ENCODE peak calls at places on chromosomes 7 and 10, in four cellular contexts. D is H9, F is IMR-90, M is mesenchymal stem cell. P is an unnamed sample.

GRCh38 chr10:22633528-22633927 is 80.8 kb downstream of the PIP4K2A start:
- DNase-seq in D (no peak), F (no peak), M (no peak), P (no peak)

GRCh38 chr10:72049969-72050781 is 38.2 kb downstream of the SPOCK2 start:
- DNase-seq in D (peak), F (no peak), M (no peak), P (no peak)

GRCh38 chr7:64881461-64882287 is 21.4 kb upstream of the ZNF273 start:
- DNase-seq in D (peak), F (no peak), M (no peak), P (no peak)

GRCh38 chr7:124791876-124792446 is 26.4 kb upstream of the GPR37 start:
- DNase-seq in D (no peak), F (peak), M (peak), P (no peak)

GRCh38 chr10:44384601-44385422 is at the start of gene CXCL12:
- DNase-seq in D (peak), F (peak), M (peak), P (no peak)

GRCh38 chr10:132510174-132510611 is 27.4 kb upstream of the INPP5A start:
- DNase-seq in D (no peak), F (no peak), M (no peak), P (no peak)

GRCh38 chr7:157405914-157406810 is 69.4 kb downstream of the DNAJB6 start:
- DNase-seq in D (no peak), F (no peak), M (no peak), P (no peak)

GRCh38 chr10:7231420-7232414 is 179.1 kb downstream of the SFMBT2 start:
- DNase-seq in D (no peak), F (no peak), M (peak), P (peak)

GRCh38 chr10:14382022-14382421 is 51.3 kb upstream of the FRMD4A start:
- DNase-seq in D (no peak), F (peak), M (no peak), P (no peak)

GRCh38 chr10:43409385-43410109 is 561 bp upstream of the HNRNPF start:
- DNase-seq in D (no peak), F (no peak), M (no peak), P (no peak)

DNA sequence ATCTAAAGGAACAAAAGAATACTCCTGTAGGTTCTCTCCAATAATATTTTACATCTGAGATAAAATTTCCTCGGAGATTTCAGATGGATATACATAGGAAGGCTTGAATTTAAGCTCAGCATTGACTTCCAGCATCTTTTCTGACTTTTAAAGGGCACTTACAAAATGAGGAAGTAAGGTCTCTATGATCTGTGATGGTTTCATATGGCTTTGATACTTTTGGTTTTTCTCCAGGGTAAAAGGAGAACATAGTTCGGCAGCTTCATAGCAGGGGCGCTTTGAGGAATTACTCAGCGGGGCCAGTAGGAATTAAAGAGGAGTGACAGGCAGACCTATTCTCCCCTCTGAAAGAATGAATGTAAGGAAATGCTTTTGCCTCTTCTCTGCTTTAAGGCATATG is 79.9 kb upstream of the PCDH15 start:
- DNase-seq in D (no peak), F (no peak), M (no peak), P (peak)
- H2AFZ ChIP-seq in D (no peak), F (no peak), M (no peak), P (peak)

DNA sequence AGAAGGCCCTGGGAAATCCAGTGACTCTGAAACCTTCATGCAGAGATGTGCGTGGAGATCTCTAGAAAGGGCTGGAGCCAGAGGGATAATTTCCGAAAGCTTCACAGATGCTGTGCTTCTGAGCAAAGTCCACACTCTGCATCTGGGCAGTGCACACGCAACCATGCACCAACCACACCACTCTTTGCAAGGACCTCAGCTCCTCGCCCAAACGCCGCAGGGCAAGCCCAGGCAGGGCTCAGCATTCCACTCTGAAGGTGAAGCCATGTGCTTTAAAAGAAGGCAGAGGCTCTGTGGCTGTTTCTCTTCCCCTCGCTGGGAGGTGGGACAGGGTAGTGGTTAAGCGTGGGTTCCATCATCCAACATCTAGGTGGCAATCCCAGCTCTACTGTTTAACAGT is 48.4 kb downstream of the ASB13 start:
- DNase-seq in D (no peak), F (no peak), M (no peak), P (no peak)
- H2AK5ac ChIP-seq in D (no peak), F (peak), M (no peak), P (peak)

GRCh38 chr7:94335586-94335985 is 59.1 kb upstream of the COL1A2 start:
- DNase-seq in D (no peak), F (peak), M (peak), P (no peak)
- H2AFZ ChIP-seq in D (no peak), F (no peak), M (no peak), P (no peak)

DNA sequence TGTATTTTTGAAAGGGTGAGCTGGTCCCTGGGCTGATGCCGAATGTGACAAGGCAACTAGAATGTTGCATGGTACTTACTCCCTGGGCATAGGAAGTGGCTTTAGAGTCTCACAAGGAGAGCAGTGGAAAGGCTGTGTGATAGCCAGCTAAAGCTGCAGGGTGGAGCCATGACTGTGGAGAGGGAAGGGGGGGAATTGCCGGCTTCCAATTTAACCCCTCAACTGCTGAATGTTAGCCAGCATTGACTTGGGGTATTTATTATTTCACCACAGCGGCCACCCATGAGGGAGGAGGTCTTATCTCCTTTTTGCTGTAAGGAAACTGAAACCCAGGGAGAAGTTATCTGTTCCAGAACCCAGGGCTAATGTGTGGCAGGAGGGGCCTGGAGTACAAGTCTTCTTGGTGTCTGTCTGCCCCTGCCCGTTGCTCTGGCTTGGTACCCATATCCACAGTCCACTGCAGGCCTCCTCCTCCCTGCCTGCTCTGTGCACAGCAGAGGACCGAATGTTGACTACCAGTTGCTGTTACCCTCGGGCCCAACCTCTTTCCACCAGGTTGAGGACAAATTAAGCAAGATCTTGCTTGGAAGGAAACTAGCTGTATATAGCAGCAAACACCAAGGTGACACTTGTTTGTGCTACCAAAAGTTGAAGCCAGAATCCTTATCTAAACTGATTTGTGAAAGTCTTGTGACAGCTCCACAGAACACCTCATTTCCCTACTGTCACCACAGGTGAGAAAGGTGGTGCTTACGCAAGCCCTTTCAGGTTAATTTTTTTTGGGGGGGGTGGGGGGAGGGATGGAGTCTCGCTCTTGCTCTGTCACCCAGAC is 37.6 kb downstream of the WBP1L start:
- DNase-seq in D (no peak), F (no peak), M (peak), P (no peak)
- H2AK5ac ChIP-seq in D (no peak), F (peak), M (peak), P (no peak)

GRCh38 chr7:46675456-46675855 is 754.4 kb upstream of the IGFBP3 start:
- DNase-seq in D (no peak), F (no peak), M (no peak), P (no peak)

GRCh38 chr7:46672861-46673260 is 751.8 kb upstream of the IGFBP3 start:
- DNase-seq in D (no peak), F (no peak), M (no peak), P (no peak)

GRCh38 chr7:46671108-46671769 is 750.2 kb upstream of the IGFBP3 start:
- DNase-seq in D (no peak), F (no peak), M (no peak), P (no peak)
- H2AFZ ChIP-seq in D (peak), F (no peak), M (no peak), P (no peak)

DNA sequence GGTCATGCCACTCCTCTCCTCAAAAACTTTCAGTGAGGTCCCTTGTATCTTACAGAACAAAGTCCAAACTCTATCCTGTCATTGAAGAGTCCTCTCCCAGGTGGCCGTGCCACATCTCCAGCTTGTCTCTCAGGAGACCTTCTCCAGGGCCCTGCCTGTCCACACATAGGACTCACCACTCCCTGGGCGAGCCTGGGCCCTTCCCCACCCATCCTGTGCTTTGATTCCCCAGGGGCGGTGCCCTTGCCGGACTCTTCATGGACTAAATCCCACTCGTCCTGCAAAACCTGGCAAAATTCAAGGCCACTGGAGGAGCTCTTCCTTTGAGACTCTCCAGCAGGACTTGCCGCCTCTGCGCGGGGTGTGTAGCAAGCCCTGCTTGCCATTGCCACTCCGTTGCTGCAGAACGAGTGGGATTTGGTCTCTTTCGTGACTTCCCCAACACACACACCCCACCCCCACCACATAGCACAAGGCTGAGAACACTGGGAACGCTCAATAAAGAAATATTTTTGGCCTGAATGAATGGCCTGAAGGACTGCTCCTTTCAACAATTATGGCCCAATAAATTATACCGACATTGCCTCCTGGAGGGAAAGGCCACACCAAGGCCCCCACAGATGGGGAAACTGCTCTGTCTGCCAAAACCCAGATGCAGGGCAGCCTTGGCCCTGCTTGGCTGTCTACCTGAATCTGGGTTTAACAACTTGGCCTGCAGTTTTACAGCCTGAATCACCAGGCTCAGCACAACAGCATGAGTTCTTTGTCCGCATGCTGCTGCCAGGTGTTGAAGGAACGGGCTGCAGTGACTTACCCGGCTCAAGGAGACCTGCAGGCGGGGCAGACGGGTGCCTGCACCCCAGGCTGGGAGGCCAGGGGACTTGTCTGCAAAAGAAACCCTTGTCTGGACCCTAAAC is 72.8 kb upstream of the KAT6B start:
- DNase-seq in D (peak), F (peak), M (no peak), P (no peak)
- H2AK5ac ChIP-seq in D (no peak), F (no peak), M (no peak), P (no peak)

GRCh38 chr7:129989466-129989865 is 36.7 kb upstream of the UBE2H start:
- DNase-seq in D (no peak), F (no peak), M (no peak), P (no peak)

GRCh38 chr7:129993275-129993674 is 40.5 kb upstream of the UBE2H start:
- DNase-seq in D (no peak), F (no peak), M (no peak), P (no peak)

GRCh38 chr7:129986600-129986999 is 33.8 kb upstream of the UBE2H start:
- DNase-seq in D (no peak), F (no peak), M (no peak), P (no peak)

GRCh38 chr7:129990403-129991192 is 37.8 kb upstream of the UBE2H start:
- DNase-seq in D (peak), F (peak), M (peak), P (no peak)
- H2AFZ ChIP-seq in D (no peak), F (peak), M (no peak), P (peak)

DNA sequence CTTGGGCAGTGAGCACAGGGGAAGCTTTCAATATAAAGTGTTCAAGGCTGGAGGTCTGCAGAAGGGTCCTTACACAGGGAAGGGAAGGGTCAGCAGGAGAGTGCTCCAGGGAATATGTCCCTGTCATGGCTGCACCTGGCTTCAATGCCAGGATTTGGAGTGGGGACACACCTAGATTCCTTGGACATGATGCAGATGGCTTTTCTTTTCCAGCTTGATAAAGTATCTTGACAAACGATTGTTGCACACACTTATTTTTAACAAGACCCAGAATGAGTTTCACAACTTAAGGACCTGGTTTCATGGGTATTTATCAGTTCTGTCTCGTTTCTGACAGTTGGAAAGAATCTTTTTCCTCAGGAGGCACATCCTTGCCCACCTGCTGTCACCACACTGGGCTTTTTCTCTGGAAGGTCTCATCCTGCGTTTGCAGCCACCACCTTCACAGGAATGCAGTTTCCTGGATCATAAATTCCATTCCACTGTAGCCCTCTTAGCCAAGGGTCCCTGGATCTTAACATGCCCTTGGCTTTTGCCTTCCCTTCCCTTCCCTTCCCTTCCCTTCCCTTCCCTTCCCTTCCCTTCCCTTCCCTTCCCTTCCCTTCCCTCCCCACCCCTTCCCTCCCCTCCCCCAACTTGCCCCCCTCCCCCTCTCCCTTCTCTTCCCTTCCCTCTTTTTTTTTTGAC is 21.7 kb downstream of the SRRM3 start:
- DNase-seq in D (no peak), F (no peak), M (no peak), P (no peak)
- H2AK5ac ChIP-seq in D (no peak), F (no peak), M (no peak), P (no peak)

DNA sequence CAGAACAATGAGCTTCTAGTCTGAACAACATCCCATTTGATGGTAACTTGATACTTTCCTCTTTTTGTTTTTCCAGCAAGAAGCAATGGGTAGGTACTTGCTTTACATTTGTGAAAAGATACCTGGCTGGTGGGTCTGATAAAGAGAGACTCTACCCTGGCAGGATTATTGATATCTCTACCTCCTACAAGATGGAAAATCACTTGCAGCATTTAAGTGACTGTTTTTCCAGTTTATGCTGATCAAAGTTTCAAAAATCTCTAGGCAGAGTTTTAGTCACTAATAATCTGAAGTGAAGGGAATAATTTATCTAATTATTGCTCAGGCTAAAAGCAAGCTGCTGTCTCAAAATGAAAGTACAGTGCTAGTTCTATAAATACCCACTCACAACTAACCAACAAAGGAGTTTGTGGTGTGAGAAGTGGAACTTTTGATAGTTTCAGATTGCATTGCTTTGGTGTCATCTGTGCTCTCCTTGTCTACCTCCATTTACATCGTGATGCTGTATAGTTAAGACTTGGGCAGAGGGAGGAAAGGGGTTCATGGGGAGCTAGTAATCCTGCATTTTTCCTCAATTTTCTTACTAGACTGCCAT is 86.0 kb upstream of the ANKRD1 start:
- DNase-seq in D (no peak), F (no peak), M (peak), P (no peak)
- H2AFZ ChIP-seq in D (no peak), F (no peak), M (no peak), P (peak)

P was measured in neuronal stem cell.